ENCODE peak calls at places on chromosomes 13 and 19, in six cellular contexts. I is CD8-positive, alpha-beta T cell; Q is fibroblast of pulmonary artery; Z is ascending aorta; C is GM20000; F is Calu3. P is an unnamed sample.

GRCh38 chr13:39766464-39767167 is 111.2 kb downstream of the COG6 start:
- DNase-seq in I (no peak), Q (no peak), Z (no peak), C (no peak), F (no peak), P (no peak)

GRCh38 chr13:48496271-48496670 is 36.6 kb downstream of the RCBTB2 start:
- DNase-seq in I (no peak), Q (no peak), Z (no peak), C (no peak), F (no peak), P (no peak)

GRCh38 chr13:25462301-25463125 is 90.7 kb downstream of the ATP8A2 start:
- DNase-seq in I (no peak), Q (no peak), Z (no peak), C (no peak), F (no peak), P (no peak)

GRCh38 chr19:1862424-1863307 is 713 bp downstream of the KLF16 start:
- DNase-seq in I (no peak), Q (no peak), Z (no peak), C (peak; percentile 88), F (peak; percentile 53), P (peak; percentile 72)

GRCh38 chr19:35153701-35154534 is 617 bp upstream of the FXYD5 start:
- DNase-seq in I (peak; percentile 57), Q (peak; percentile 34), Z (no peak), C (peak; percentile 82), F (peak; percentile 88), P (peak; percentile 81)

GRCh38 chr13:50370303-50370950 is 355.2 kb downstream of the KCNRG start:
- DNase-seq in I (no peak), Q (no peak), Z (no peak), C (no peak), F (no peak), P (no peak)

GRCh38 chr13:97269603-97270002 is 47.5 kb downstream of the MBNL2 start:
- DNase-seq in I (no peak), Q (no peak), Z (no peak), C (no peak), F (no peak), P (no peak)

GRCh38 chr13:50085063-50085462 is 69.8 kb downstream of the KCNRG start:
- DNase-seq in I (no peak), Q (peak; percentile 68), Z (no peak), C (no peak), F (no peak), P (no peak)

GRCh38 chr19:2290441-2291184 is 8.6 kb upstream of the PEAK3 start:
- DNase-seq in I (no peak), Q (no peak), Z (no peak), C (peak; percentile 70), F (no peak), P (no peak)

GRCh38 chr19:7772752-7773291 is 9.8 kb downstream of the CLEC4M start:
- DNase-seq in I (no peak), Q (peak; percentile 25), Z (no peak), C (peak; percentile 67), F (no peak), P (peak; percentile 66)

GRCh38 chr19:6772028-6772865 is at the start of gene VAV1:
- DNase-seq in I (peak; percentile 66), Q (no peak), Z (peak; percentile 21), C (peak; percentile 92), F (no peak), P (peak; percentile 95)

GRCh38 chr19:46848389-46848788 is 2.3 kb downstream of the AP2S1 start:
- DNase-seq in I (no peak), Q (no peak), Z (no peak), C (no peak), F (no peak), P (no peak)
- TF ChIP-seq CTCF in I (no peak), Q (no peak), Z (no peak), C (no peak), F (no peak), P (no peak)

DNA sequence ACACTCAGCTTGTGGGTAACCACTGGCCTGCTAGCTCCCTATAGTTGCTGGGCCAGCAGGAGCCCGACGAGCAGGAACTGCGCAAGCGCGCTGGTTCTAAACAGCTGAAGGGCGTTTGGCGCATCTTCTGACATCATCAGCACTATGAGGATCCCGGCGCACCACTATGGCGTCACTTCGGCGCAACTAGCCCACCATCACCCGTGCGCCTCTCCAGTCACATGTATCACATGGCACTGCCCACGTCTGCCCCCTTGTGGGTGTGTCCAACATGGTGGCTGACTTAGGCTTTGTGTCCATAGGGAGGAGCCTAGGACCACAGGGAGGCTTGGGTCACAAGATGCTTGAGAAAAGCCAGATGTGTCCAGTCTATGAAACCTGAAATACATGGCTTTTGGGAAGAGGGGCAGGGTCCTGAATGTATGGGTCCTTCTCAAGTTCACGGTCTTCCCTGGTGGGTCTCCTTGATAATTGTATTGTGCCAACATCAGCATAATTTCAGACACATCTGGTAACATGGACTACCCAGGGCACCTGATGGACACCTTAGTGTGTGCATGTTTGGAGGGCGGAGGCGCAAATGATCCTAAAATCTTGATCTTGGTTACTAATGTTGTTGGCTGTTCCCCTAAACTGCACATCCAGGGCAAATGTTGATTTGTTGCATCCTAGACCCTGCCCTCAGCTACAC is 18.0 kb downstream of the KLK4 start:
- DNase-seq in I (no peak), Q (no peak), Z (no peak), C (no peak), F (no peak), P (no peak)
- TF ChIP-seq CTCF in I (no peak), Q (no peak), Z (no peak), C (no peak), F (no peak), P (no peak)

GRCh38 chr13:92354583-92354982 is 872.0 kb upstream of the GPC6 start:
- DNase-seq in I (no peak), Q (peak; percentile 20), Z (no peak), C (no peak), F (no peak), P (no peak)

DNA sequence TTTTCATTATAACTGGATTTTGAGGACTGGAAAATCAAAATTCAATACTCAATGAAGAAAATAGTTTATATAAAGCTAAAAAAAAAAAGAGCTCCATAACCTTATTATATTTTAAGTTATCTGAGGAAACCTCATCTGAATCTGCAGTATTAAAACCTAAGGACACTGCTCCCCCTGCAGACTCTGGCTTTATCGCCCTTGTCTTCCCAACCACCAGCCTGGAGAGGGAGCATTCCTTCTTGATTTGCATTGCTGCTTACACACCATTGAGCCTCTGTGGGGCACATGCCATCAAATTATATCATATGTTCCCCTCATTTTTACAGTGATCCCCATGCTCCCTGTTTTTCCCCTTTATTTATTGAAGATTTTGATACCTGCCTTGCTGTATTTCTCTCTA is 871.4 kb upstream of the GPC6 start:
- DNase-seq in I (no peak), Q (peak; percentile 74), Z (no peak), C (no peak), F (no peak), P (no peak)
- TF ChIP-seq CTCF in I (no peak), Q (peak; percentile 86), Z (no peak), C (no peak), F (no peak), P (no peak)

GRCh38 chr19:53867225-53868090 is at the start of gene MYADM:
- DNase-seq in I (peak; percentile 100), Q (peak; percentile 99), Z (peak; percentile 99), C (peak; percentile 97), F (peak; percentile 100), P (peak; percentile 95)

GRCh38 chr19:53871448-53871847 is 3.8 kb downstream of the MYADM start:
- DNase-seq in I (no peak), Q (no peak), Z (no peak), C (peak; percentile 18), F (no peak), P (no peak)

GRCh38 chr19:53868091-53868891 is 608 bp downstream of the MYADM start:
- DNase-seq in I (no peak), Q (peak; percentile 69), Z (no peak), C (peak; percentile 57), F (peak; percentile 73), P (no peak)

GRCh38 chr19:53870485-53870844 is 2.8 kb downstream of the MYADM start:
- DNase-seq in I (no peak), Q (no peak), Z (no peak), C (peak; percentile 56), F (no peak), P (no peak)

GRCh38 chr19:53868892-53869804 is 1.5 kb downstream of the MYADM start:
- DNase-seq in I (peak; percentile 86), Q (peak; percentile 91), Z (peak; percentile 72), C (peak; percentile 90), F (peak; percentile 98), P (peak; percentile 84)
- TF ChIP-seq CTCF in I (no peak), Q (no peak), Z (peak; percentile 36), C (no peak), F (peak; percentile 32), P (no peak)

GRCh38 chr13:37144661-37145060 is 39.2 kb upstream of the CSNK1A1L start:
- DNase-seq in I (no peak), Q (no peak), Z (no peak), C (no peak), F (no peak), P (no peak)
- TF ChIP-seq CTCF in I (no peak), Q (no peak), Z (no peak), C (no peak), F (no peak), P (no peak)

GRCh38 chr19:17515408-17516149 is 4.1 kb downstream of the PGLS start:
- DNase-seq in I (no peak), Q (no peak), Z (no peak), C (no peak), F (no peak), P (no peak)

GRCh38 chr19:17520865-17521264 is 9.4 kb downstream of the PGLS start:
- DNase-seq in I (no peak), Q (no peak), Z (no peak), C (no peak), F (no peak), P (no peak)

GRCh38 chr19:17519967-17520366 is 8.5 kb downstream of the PGLS start:
- DNase-seq in I (no peak), Q (no peak), Z (no peak), C (no peak), F (no peak), P (no peak)

GRCh38 chr19:17513801-17514200 is 2.4 kb downstream of the PGLS start:
- DNase-seq in I (no peak), Q (no peak), Z (no peak), C (no peak), F (no peak), P (no peak)

DNA sequence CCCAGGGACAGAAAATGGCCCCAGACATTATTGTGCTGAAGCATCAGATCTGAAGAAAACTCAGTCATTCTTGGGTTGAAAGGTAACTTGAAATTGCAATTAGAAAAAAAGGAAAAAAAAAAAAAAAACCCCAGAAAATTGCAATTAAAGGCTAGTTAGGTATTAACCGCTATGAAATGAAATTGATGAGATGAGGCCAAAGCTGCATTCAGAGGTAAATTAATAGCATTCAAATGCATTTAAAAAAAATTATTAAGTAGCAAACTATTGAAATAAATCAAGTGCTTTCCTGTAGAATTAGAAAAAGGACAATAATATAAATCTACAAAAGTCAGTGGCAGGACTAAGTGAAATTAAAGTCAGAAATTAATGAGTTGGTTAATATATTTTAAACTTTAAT is 6.4 kb downstream of the PGLS start:
- DNase-seq in I (no peak), Q (no peak), Z (no peak), C (no peak), F (no peak), P (no peak)
- TF ChIP-seq CTCF in I (no peak), Q (no peak), Z (no peak), C (no peak), F (no peak), P (no peak)

GRCh38 chr13:52738719-52739467 is 727 bp downstream of the CNMD start:
- DNase-seq in I (no peak), Q (no peak), Z (no peak), C (peak; percentile 80), F (no peak), P (peak; percentile 75)
- TF ChIP-seq CTCF in I (peak; percentile 52), Q (no peak), Z (peak; percentile 12), C (peak; percentile 58), F (no peak), P (peak; percentile 69)

P was measured in GM10248.